ENCODE peak calls at places on chromosomes 6 and 20, in seven cellular contexts. D is NCI-H1436; A is stimulated activated CD4-positive, alpha-beta T cell treated with anti-CD3 and anti-CD28 coated beads, Interleukin-12 subunit alpha, Interleukin-12 subunit beta, amount 100 ng/mL, for 48 hours; M is BJ; F is HS-27A; W is RWPE1; E is NCI-H2081. V is an unnamed sample.

GRCh38 chr6:401239-401993 is 9.9 kb downstream of the IRF4 start:
- DNase-seq in D (no peak), M (no peak), E (no peak), W (no peak), A (no peak), F (no peak), V (no peak)

GRCh38 chr20:34268851-34269668 is 27.8 kb downstream of the ASIP start:
- DNase-seq in A (no peak), D (no peak), E (no peak), M (no peak), F (no peak), W (no peak), V (no peak)

GRCh38 chr20:58228484-58229197 is at the start of gene ANKRD60:
- DNase-seq in A (no peak), M (no peak), E (no peak), W (no peak), F (no peak), D (peak), V (no peak)

GRCh38 chr6:144955853-144956252 is 670.7 kb downstream of the UTRN start:
- DNase-seq in W (no peak), A (no peak), F (no peak), E (no peak), M (no peak), D (no peak), V (no peak)

GRCh38 chr20:37453836-37454235 is 67.2 kb upstream of the NNAT start:
- DNase-seq in W (no peak), M (no peak), F (no peak), E (no peak), A (no peak), D (no peak), V (no peak)

GRCh38 chr20:43961116-43961515 is 46.5 kb downstream of the TOX2 start:
- DNase-seq in W (no peak), E (no peak), M (no peak), D (no peak), A (no peak), F (no peak), V (no peak)

GRCh38 chr6:38239719-38240451 is 399.8 kb downstream of the BTBD9 start:
- DNase-seq in F (peak), E (peak), A (no peak), M (no peak), W (no peak), D (no peak), V (no peak)

GRCh38 chr20:38049800-38050199 is 16.3 kb downstream of the RPRD1B start:
- DNase-seq in E (no peak), A (no peak), F (peak), M (no peak), D (no peak), W (peak), V (no peak)

GRCh38 chr20:3011752-3012151 is 31.7 kb upstream of the GNRH2 start:
- DNase-seq in M (no peak), E (no peak), F (no peak), W (no peak), A (peak), D (no peak), V (no peak)

GRCh38 chr6:128284128-128284527 is 236.3 kb downstream of the PTPRK start:
- DNase-seq in W (no peak), A (no peak), M (no peak), D (no peak), F (no peak), E (no peak), V (no peak)

GRCh38 chr6:74409447-74409846 is 713.4 kb downstream of the CD109 start:
- DNase-seq in W (peak), M (peak), D (no peak), F (peak), E (no peak), A (no peak), V (peak)

GRCh38 chr6:11434565-11435326 is 102.8 kb upstream of the TMEM170B start:
- DNase-seq in D (no peak), F (peak), E (no peak), M (no peak), W (peak), A (no peak), V (no peak)